ENCODE peak calls at places on chromosomes 4 and X, in four cellular contexts. I is mesendoderm, J is mesenchymal stem cell, R is neuronal stem cell. F is an unnamed sample.

GRCh38 chr4:3833326-3833989 is 67.3 kb downstream of the ADRA2C start:
- DNase-seq in I (no peak), J (no peak), R (no peak), F (no peak)

GRCh38 chrX:19342331-19342906 is 1.3 kb upstream of the PDHA1 start:
- DNase-seq in I (no peak), J (no peak), R (no peak), F (no peak)

GRCh38 chr4:78880874-78881492 is 58.3 kb downstream of the PAQR3 start:
- DNase-seq in I (no peak), J (no peak), R (no peak), F (no peak)

GRCh38 chr4:99806545-99806944 is 10.1 kb upstream of the DAPP1 start:
- DNase-seq in I (no peak), J (no peak), R (no peak), F (no peak)

GRCh38 chr4:32268949-32269348 is 1548.8 kb downstream of the PCDH7 start:
- DNase-seq in I (peak), J (peak), R (no peak), F (no peak)

GRCh38 chrX:152220612-152221011 is 82.2 kb upstream of the MAGEA10 start:
- DNase-seq in I (no peak), J (no peak), R (no peak), F (no peak)

GRCh38 chrX:153938226-153938786 is 3.5 kb upstream of the NAA10 start:
- DNase-seq in I (no peak), J (no peak), R (no peak), F (no peak)

GRCh38 chrX:103437147-103437873 is 61.0 kb downstream of the BEX3 start:
- DNase-seq in I (no peak), J (no peak), R (no peak), F (no peak)

GRCh38 chrX:18422325-18422724 is 3.1 kb upstream of the CDKL5 start:
- DNase-seq in I (no peak), J (peak), R (no peak), F (no peak)

GRCh38 chr4:177554966-177555574 is 112.8 kb upstream of the AGA start:
- DNase-seq in I (peak), J (peak), R (peak), F (peak)

GRCh38 chrX:133490955-133491354 is 75.7 kb upstream of the GPC4 start:
- DNase-seq in I (no peak), J (no peak), R (no peak), F (no peak)

GRCh38 chrX:41265615-41266014 is 68.3 kb upstream of the DDX3X start:
- DNase-seq in I (no peak), J (no peak), R (no peak), F (no peak)

GRCh38 chrX:41984628-41985027 is 61.3 kb upstream of the CASK start:
- DNase-seq in I (no peak), J (no peak), R (no peak), F (no peak)

GRCh38 chr4:37977471-37978452 is 17.6 kb downstream of the PTTG2 start:
- DNase-seq in I (peak), J (peak), R (peak), F (peak)

GRCh38 chrX:150544222-150544787 is 24.1 kb upstream of the MTM1 start:
- DNase-seq in I (peak), J (no peak), R (no peak), F (no peak)

GRCh38 chr4:84366932-84367331 is 132.2 kb downstream of the NKX6-1 start:
- DNase-seq in I (no peak), J (no peak), R (peak), F (no peak)

GRCh38 chr4:105679186-105679585 is 29.3 kb downstream of the INTS12 start:
- DNase-seq in I (no peak), J (no peak), R (no peak), F (no peak)

GRCh38 chr4:141759796-141760425 is 123.5 kb downstream of the IL15 start:
- DNase-seq in I (no peak), J (no peak), R (no peak), F (no peak)

GRCh38 chrX:56813318-56813837 is 84.3 kb downstream of the NBDY start:
- DNase-seq in I (peak), J (peak), R (no peak), F (no peak)

GRCh38 chr4:85828295-85828910 is 353.5 kb downstream of the ARHGAP24 start:
- DNase-seq in I (no peak), J (no peak), R (no peak), F (no peak)

GRCh38 chrX:37302569-37302968 is 46.6 kb upstream of the PRRG1 start:
- DNase-seq in I (peak), J (peak), R (no peak), F (no peak)

GRCh38 chrX:13029341-13029740 is 15.1 kb downstream of the FAM9C start:
- DNase-seq in I (peak), J (peak), R (no peak), F (no peak)

GRCh38 chr4:113101669-113102068 is 52.2 kb downstream of the ANK2 start:
- DNase-seq in I (peak), J (peak), R (no peak), F (no peak)

GRCh38 chr4:42789168-42789567 is 103.3 kb upstream of the GRXCR1 start:
- DNase-seq in I (no peak), J (no peak), R (no peak), F (no peak)

GRCh38 chrX:140514554-140514953 is 9.7 kb upstream of the SOX3 start:
- DNase-seq in I (no peak), J (no peak), R (no peak), F (no peak)

GRCh38 chrX:52426810-52427209 is 58.0 kb downstream of the XAGE2 start:
- DNase-seq in I (no peak), J (no peak), R (no peak), F (no peak)

GRCh38 chrX:52424658-52425057 is 55.8 kb downstream of the XAGE2 start:
- DNase-seq in I (no peak), J (no peak), R (no peak), F (no peak)

GRCh38 chrX:52422884-52423283 is 54.1 kb downstream of the XAGE2 start:
- DNase-seq in I (no peak), J (no peak), R (no peak), F (no peak)

GRCh38 chrX:52420824-52421443 is 52.1 kb downstream of the XAGE2 start:
- DNase-seq in I (no peak), J (no peak), R (no peak), F (no peak)

GRCh38 chrX:52425710-52426245 is 57.0 kb downstream of the XAGE2 start:
- DNase-seq in I (peak), J (no peak), R (no peak), F (no peak)
- H3K4ac ChIP-seq in I (no peak), J (no peak), R (no peak), F (no peak)

GRCh38 chr4:182142146-182143085 is 100.8 kb upstream of the TENM3 start:
- DNase-seq in I (peak), J (peak), R (peak), F (peak)

GRCh38 chr4:182139481-182139880 is 103.7 kb upstream of the TENM3 start:
- DNase-seq in I (no peak), J (no peak), R (no peak), F (no peak)

GRCh38 chr4:182141623-182142022 is 101.6 kb upstream of the TENM3 start:
- DNase-seq in I (no peak), J (no peak), R (no peak), F (no peak)

GRCh38 chr4:182140547-182140946 is 102.7 kb upstream of the TENM3 start:
- DNase-seq in I (no peak), J (no peak), R (no peak), F (peak)

GRCh38 chr4:182141046-182141445 is 102.2 kb upstream of the TENM3 start:
- DNase-seq in I (peak), J (no peak), R (peak), F (no peak)
- H3K4ac ChIP-seq in I (peak), J (no peak), R (no peak), F (no peak)

GRCh38 chr4:109462297-109462696 is 28.7 kb downstream of the SEC24B start:
- DNase-seq in I (no peak), J (no peak), R (no peak), F (no peak)
- H3K4ac ChIP-seq in I (no peak), J (no peak), R (no peak), F (no peak)

GRCh38 chr4:53981066-53981465 is 83.3 kb downstream of the CHIC2 start:
- DNase-seq in I (no peak), J (no peak), R (no peak), F (no peak)
- H3K4ac ChIP-seq in I (no peak), J (no peak), R (no peak), F (no peak)

F was measured in H1.